ENCODE peak calls at places on chromosomes 2 and 18, in four cellular contexts. H, F, C and R are unnamed samples.
A peak's percentile ranks its signal among the peaks of the same experiment; 100 is the strongest.

GRCh38 chr2:75053484-75054112 is 95.2 kb downstream of the POLE4 start:
- DNase-seq in H (no peak), F (no peak), C (no peak), R (no peak)

GRCh38 chr2:37471104-37471503 is 126.7 kb downstream of the QPCT start:
- DNase-seq in H (no peak), F (no peak), C (no peak), R (no peak)

GRCh38 chr2:240463866-240464481 is 28.5 kb downstream of the GPC1 start:
- DNase-seq in H (peak; percentile 42), F (no peak), C (no peak), R (peak; percentile 43)

GRCh38 chr2:237205551-237205950 is 119.9 kb downstream of the COPS8 start:
- DNase-seq in H (no peak), F (no peak), C (no peak), R (no peak)

GRCh38 chr2:46701152-46701551 is 214.5 kb downstream of the MCFD2 start:
- DNase-seq in H (no peak), F (no peak), C (peak; percentile 62), R (no peak)

GRCh38 chr2:39994151-39994550 is 215.1 kb upstream of the THUMPD2 start:
- DNase-seq in H (no peak), F (no peak), C (peak; percentile 84), R (no peak)

GRCh38 chr18:13376298-13376840 is 157.8 kb downstream of the LDLRAD4 start:
- DNase-seq in H (no peak), F (no peak), C (no peak), R (no peak)

GRCh38 chr2:9594361-9595063 is 36.3 kb downstream of the YWHAQ start:
- DNase-seq in H (no peak), F (peak; percentile 44), C (peak; percentile 84), R (no peak)

GRCh38 chr18:76390452-76391035 is 104.5 kb downstream of the ZNF516 start:
- DNase-seq in H (no peak), F (no peak), C (no peak), R (no peak)

GRCh38 chr18:46736136-46736535 is 20.7 kb downstream of the ST8SIA5 start:
- DNase-seq in H (no peak), F (no peak), C (no peak), R (no peak)

GRCh38 chr2:174763793-174764179 is 486 bp downstream of the CHRNA1 start:
- DNase-seq in H (no peak), F (no peak), C (no peak), R (no peak)

GRCh38 chr18:56458770-56459450 is 179.5 kb downstream of the TXNL1 start:
- DNase-seq in H (no peak), F (no peak), C (no peak), R (no peak)

GRCh38 chr2:231928901-231929725 is 2.9 kb upstream of the NPPC start:
- DNase-seq in H (no peak), F (no peak), C (no peak), R (no peak)

GRCh38 chr2:206572725-206573124 is 69.6 kb upstream of the FAM237A start:
- DNase-seq in H (no peak), F (no peak), C (no peak), R (no peak)

GRCh38 chr2:184835081-184835728 is 236.9 kb downstream of the ZNF804A start:
- DNase-seq in H (no peak), F (no peak), C (peak; percentile 2), R (no peak)

GRCh38 chr2:26941486-26941885 is 29.0 kb upstream of the MAPRE3 start:
- DNase-seq in H (no peak), F (no peak), C (no peak), R (no peak)

GRCh38 chr2:16635796-16636699 is 29.6 kb downstream of the CYRIA start:
- DNase-seq in H (no peak), F (no peak), C (no peak), R (no peak)

GRCh38 chr2:241859436-241860183 is 916 bp upstream of the PDCD1 start:
- DNase-seq in H (no peak), F (peak; percentile 72), C (peak; percentile 48), R (peak; percentile 88)

GRCh38 chr2:196597531-196597930 is 42.0 kb upstream of the CCDC150 start:
- DNase-seq in H (no peak), F (no peak), C (no peak), R (no peak)

GRCh38 chr2:237669628-237670351 is 42.4 kb downstream of the LRRFIP1 start:
- DNase-seq in H (peak; percentile 81), F (peak; percentile 78), C (peak; percentile 100), R (peak; percentile 85)

GRCh38 chr2:6664662-6665061 is 201.0 kb downstream of the CMPK2 start:
- DNase-seq in H (no peak), F (no peak), C (no peak), R (no peak)

GRCh38 chr2:141728142-141728541 is 402.7 kb downstream of the LRP1B start:
- DNase-seq in H (no peak), F (no peak), C (no peak), R (no peak)

GRCh38 chr2:190836767-190837166 is 43.9 kb upstream of the GLS start:
- DNase-seq in H (no peak), F (no peak), C (no peak), R (no peak)

GRCh38 chr18:11336241-11336640 is 186.9 kb upstream of the PIEZO2 start:
- DNase-seq in H (no peak), F (no peak), C (peak; percentile 30), R (no peak)

GRCh38 chr2:26352892-26353291 is 6.3 kb upstream of the ADGRF3 start:
- DNase-seq in H (no peak), F (no peak), C (peak; percentile 8), R (no peak)

GRCh38 chr2:86704482-86704971 is 15.6 kb upstream of the RMND5A start:
- DNase-seq in H (peak; percentile 45), F (no peak), C (peak; percentile 69), R (no peak)

GRCh38 chr2:211745295-211746097 is 793.1 kb downstream of the ERBB4 start:
- DNase-seq in H (no peak), F (no peak), C (peak; percentile 53), R (no peak)

GRCh38 chr2:191512202-191512601 is 165.7 kb upstream of the NABP1 start:
- DNase-seq in H (no peak), F (no peak), C (peak; percentile 51), R (no peak)

GRCh38 chr2:160666019-160666676 is 172.5 kb upstream of the RBMS1 start:
- DNase-seq in H (no peak), F (no peak), C (peak; percentile 99), R (no peak)

GRCh38 chr2:222424281-222424728 is at the start of gene SGPP2:
- DNase-seq in H (no peak), F (no peak), C (no peak), R (no peak)

GRCh38 chr2:151063271-151063670 is 198.4 kb downstream of the RBM43 start:
- DNase-seq in H (no peak), F (no peak), C (peak; percentile 25), R (no peak)

GRCh38 chr18:77461062-77461693 is 211.5 kb downstream of the GALR1 start:
- DNase-seq in H (no peak), F (no peak), C (no peak), R (no peak)

GRCh38 chr2:83665894-83666293 is 793.2 kb downstream of the SUCLG1 start:
- DNase-seq in H (no peak), F (no peak), C (peak; percentile 63), R (no peak)

DNA sequence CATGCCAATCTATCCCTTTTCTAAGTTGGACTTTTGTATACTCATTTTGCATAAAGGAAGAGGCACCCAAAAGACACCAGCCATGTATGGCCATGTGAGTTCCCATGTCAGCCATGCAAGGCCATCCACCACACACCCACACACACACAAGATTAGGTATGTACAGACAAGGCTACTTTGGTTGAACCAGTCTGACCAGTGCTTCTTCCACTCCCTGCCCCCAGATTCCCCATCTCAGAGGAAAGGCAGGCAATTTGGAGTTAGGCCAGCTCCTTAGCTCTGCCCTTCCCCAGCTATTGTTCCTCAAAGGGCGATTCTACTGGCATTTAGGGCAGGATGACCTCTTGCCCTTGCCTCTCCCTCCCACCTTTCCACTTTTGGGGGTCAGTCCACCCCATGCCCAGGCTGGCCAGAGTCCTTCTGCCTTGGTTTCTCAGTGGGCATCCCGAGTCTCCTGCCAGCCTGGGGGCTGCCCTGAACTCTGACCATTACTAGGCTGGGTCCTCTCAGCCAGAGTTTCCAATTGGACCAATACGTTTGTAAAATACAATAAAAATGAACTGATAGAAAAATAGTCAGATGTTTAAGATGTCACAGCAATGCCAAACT is 101.1 kb downstream of the ZBTB7C start:
- DNase-seq in H (no peak), F (no peak), C (no peak), R (no peak)
- H3K27ac ChIP-seq in H (no peak overlapping the region), F (no peak overlapping the region), C (no peak overlapping the region), R (no peak overlapping the region)

GRCh38 chr2:236045264-236046235 is 122.6 kb downstream of the GBX2 start:
- DNase-seq in H (no peak), F (no peak), C (no peak), R (no peak)
- H3K27ac ChIP-seq in H (no peak overlapping the region), F (no peak overlapping the region), C (no peak overlapping the region), R (no peak overlapping the region)

GRCh38 chr18:64659186-64659585 is 510.3 kb upstream of the LINC00305 start:
- DNase-seq in H (no peak), F (no peak), C (no peak), R (no peak)

GRCh38 chr18:64668563-64668962 is 519.7 kb upstream of the LINC00305 start:
- DNase-seq in H (no peak), F (no peak), C (no peak), R (no peak)

GRCh38 chr18:64663086-64663485 is 514.2 kb upstream of the LINC00305 start:
- DNase-seq in H (no peak), F (no peak), C (no peak), R (no peak)
- H3K27ac ChIP-seq in H (no peak overlapping the region), F (no peak overlapping the region), C (no peak overlapping the region), R (no peak overlapping the region)

GRCh38 chr2:31429759-31430438 is 15.4 kb upstream of the XDH start:
- DNase-seq in H (no peak), F (no peak), C (no peak), R (no peak)
- H3K27ac ChIP-seq in H (no peak overlapping the region), F (no peak overlapping the region), C (no peak overlapping the region), R (no peak overlapping the region)

GRCh38 chr2:133581027-133581760 is 12.9 kb upstream of the NCKAP5 start:
- DNase-seq in H (no peak), F (no peak), C (peak; percentile 55), R (no peak)

GRCh38 chr2:133588144-133588543 is 19.9 kb upstream of the NCKAP5 start:
- DNase-seq in H (no peak), F (no peak), C (no peak), R (no peak)

GRCh38 chr2:133591164-133591563 is 22.9 kb upstream of the NCKAP5 start:
- DNase-seq in H (no peak), F (peak; percentile 43), C (peak; percentile 70), R (peak; percentile 74)

GRCh38 chr2:133586978-133587377 is 18.7 kb upstream of the NCKAP5 start:
- DNase-seq in H (no peak), F (no peak), C (no peak), R (no peak)
- H3K27ac ChIP-seq in H (no peak overlapping the region), F (no peak overlapping the region), C (no peak overlapping the region), R (peak overlapping the region; percentile 6)

GRCh38 chr18:9552616-9553015 is 61.7 kb downstream of the PPP4R1 start:
- DNase-seq in H (no peak), F (no peak), C (no peak), R (no peak)
- H3K27ac ChIP-seq in H (no peak overlapping the region), F (no peak overlapping the region), C (no peak overlapping the region), R (no peak overlapping the region)

GRCh38 chr2:62706721-62707516 is 1.4 kb downstream of the EHBP1 start:
- DNase-seq in H (no peak), F (no peak), C (no peak), R (no peak)
- H3K27ac ChIP-seq in H (no peak overlapping the region), F (peak overlapping the region; percentile 96), C (peak overlapping the region; percentile 73), R (no peak overlapping the region)